ENCODE peak calls at places on chromosomes 12 and 14, in nine cellular contexts. H, I, R, Z, U, Q, E, V and A are unnamed samples.

GRCh38 chr12:50453872-50454271 is 50.9 kb upstream of the DIP2B start:
- DNase-seq in Q (no peak), H (no peak), V (no peak), E (peak; percentile 54), I (no peak), R (no peak), Z (no peak), U (no peak), A (no peak)

GRCh38 chr12:57239587-57240068 is 10.1 kb downstream of the SHMT2 start:
- DNase-seq in Q (peak; percentile 40), R (no peak), I (no peak), E (no peak), U (no peak), V (no peak), Z (no peak), H (no peak), A (no peak)

GRCh38 chr14:102222009-102222575 is 82.4 kb downstream of the WDR20 start:
- DNase-seq in V (no peak), Q (no peak), U (no peak), I (no peak), Z (no peak), E (no peak), H (no peak), R (no peak), A (no peak)

GRCh38 chr12:117100251-117100650 is 1.0 kb upstream of the TESC start:
- DNase-seq in R (no peak), Q (no peak), I (peak; percentile 24), Z (no peak), E (peak; percentile 22), V (no peak), H (peak; percentile 71), U (no peak), A (no peak)

GRCh38 chr12:14567311-14568195 is at the start of gene PLBD1:
- DNase-seq in R (peak; percentile 28), E (peak; percentile 44), Z (no peak), I (peak; percentile 39), Q (no peak), V (peak; percentile 81), U (peak; percentile 37), H (peak; percentile 57), A (no peak)

GRCh38 chr12:26268841-26269553 is 73.6 kb downstream of the SSPN start:
- DNase-seq in V (no peak), Q (no peak), Z (no peak), E (no peak), H (no peak), R (no peak), I (no peak), U (no peak), A (no peak)

GRCh38 chr12:40181490-40181889 is 43.3 kb upstream of the LRRK2 start:
- DNase-seq in H (no peak), Q (no peak), E (no peak), V (no peak), U (no peak), Z (no peak), R (no peak), I (no peak), A (no peak)

GRCh38 chr14:94203473-94204210 is 29.5 kb downstream of the PPP4R4 start:
- DNase-seq in Z (no peak), R (no peak), U (no peak), Q (no peak), E (no peak), I (no peak), V (no peak), H (no peak), A (no peak)

GRCh38 chr14:61577506-61577931 is 117.8 kb upstream of the HIF1A start:
- DNase-seq in E (no peak), V (no peak), R (no peak), H (peak; percentile 69), Z (no peak), I (no peak), U (no peak), Q (peak; percentile 41), A (no peak)

GRCh38 chr14:61573748-61574513 is 121.4 kb upstream of the HIF1A start:
- DNase-seq in Z (no peak), V (no peak), R (no peak), U (no peak), E (peak; percentile 81), H (no peak), I (no peak), Q (peak; percentile 53), A (peak; percentile 48)

GRCh38 chr14:61574514-61574807 is 120.9 kb upstream of the HIF1A start:
- DNase-seq in R (no peak), H (no peak), I (no peak), U (no peak), E (no peak), Q (no peak), V (no peak), Z (no peak), A (no peak)

GRCh38 chr14:61575126-61575525 is 120.2 kb upstream of the HIF1A start:
- DNase-seq in H (no peak), Q (no peak), I (no peak), Z (no peak), R (no peak), E (no peak), V (no peak), U (no peak), A (no peak)

GRCh38 chr14:61575751-61576150 is 119.6 kb upstream of the HIF1A start:
- DNase-seq in E (peak; percentile 65), R (no peak), V (no peak), Z (no peak), I (no peak), Q (peak; percentile 40), U (no peak), H (no peak), A (no peak)
- H3K9me3 ChIP-seq in E (no peaks in the 10 kb centered on the region), R (no peaks in the 10 kb centered on the region), V (no peaks in the 10 kb centered on the region), Z (no peaks in the 10 kb centered on the region), I (no peaks in the 10 kb centered on the region), Q (no peaks in the 10 kb centered on the region), U (no peaks in the 10 kb centered on the region), H (no peaks in the 10 kb centered on the region), A (no peaks in the 10 kb centered on the region)

GRCh38 chr12:79347852-79348251 is 342.9 kb downstream of the PAWR start:
- DNase-seq in Z (no peak), H (no peak), E (no peak), R (no peak), I (no peak), V (no peak), Q (no peak), U (no peak), A (no peak)
- H3K4me3 ChIP-seq in Z (no peak overlapping the region), H (no peak overlapping the region), E (no peak overlapping the region), R (no peak overlapping the region), I (no peak overlapping the region), V (no peak overlapping the region), Q (no peak overlapping the region), U (no peak overlapping the region), A (no peak overlapping the region)

DNA sequence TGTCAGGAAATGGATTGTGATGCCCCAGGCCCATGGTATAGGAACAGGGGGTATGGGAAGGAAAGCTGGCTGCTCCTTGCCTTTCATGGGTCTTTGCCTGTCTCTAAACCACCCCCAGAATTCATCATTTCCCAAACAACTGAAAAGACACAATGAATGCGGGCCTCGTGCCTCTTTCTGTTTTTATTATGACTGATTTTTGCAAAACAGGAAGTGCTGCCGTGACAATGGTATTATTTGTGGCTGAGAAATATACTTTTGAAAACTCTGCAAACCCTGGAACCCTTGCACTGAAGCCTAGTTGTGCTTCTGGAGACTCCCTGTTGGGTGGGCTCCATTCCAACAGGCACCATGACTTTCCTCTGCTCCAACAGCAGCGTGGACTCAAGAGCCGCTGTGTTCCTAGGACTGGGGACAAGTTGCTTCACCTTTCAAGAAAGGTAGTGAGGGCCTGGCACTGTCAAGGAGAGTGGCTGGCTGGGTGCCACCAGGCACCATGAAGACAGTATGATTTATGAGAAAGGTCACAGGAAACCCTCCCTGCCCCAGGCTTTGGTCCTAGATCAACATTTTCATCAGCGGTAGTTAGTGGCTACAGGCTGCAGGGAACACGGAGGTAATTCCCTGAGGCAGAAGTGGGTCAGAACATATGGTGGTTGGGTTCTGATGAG is 4.8 kb upstream of the DGLUCY start:
- DNase-seq in Q (no peak), V (no peak), R (peak; percentile 31), Z (no peak), H (no peak), I (no peak), E (peak; percentile 35), U (peak; percentile 58), A (no peak)
- H3K27ac ChIP-seq in Q (no peak overlapping the region), V (peak overlapping the region; percentile 23), R (peak overlapping the region; percentile 74), Z (peak overlapping the region; percentile 32), H (no peak overlapping the region), I (no peak overlapping the region), E (no peak overlapping the region), U (peak overlapping the region; percentile 45), A (peak overlapping the region; percentile 43)

GRCh38 chr12:68089101-68089500 is 70.4 kb downstream of the IFNG start:
- DNase-seq in U (no peak), E (no peak), Z (no peak), I (no peak), V (no peak), Q (no peak), H (no peak), R (no peak), A (no peak)

GRCh38 chr12:68081561-68081960 is 78.0 kb downstream of the IFNG start:
- DNase-seq in U (no peak), I (no peak), Z (no peak), V (no peak), E (no peak), R (no peak), Q (no peak), H (no peak), A (no peak)

GRCh38 chr12:68080577-68080976 is 79.0 kb downstream of the IFNG start:
- DNase-seq in R (no peak), E (no peak), V (no peak), H (no peak), U (no peak), I (peak; percentile 8), Q (no peak), Z (peak; percentile 7), A (no peak)

GRCh38 chr12:68086019-68086603 is 73.4 kb downstream of the IFNG start:
- DNase-seq in V (no peak), U (no peak), H (no peak), E (no peak), I (no peak), R (no peak), Z (no peak), Q (no peak), A (no peak)
- H3K9me3 ChIP-seq in V (peaks cover 17% of the 10 kb centered on the region), U (no peaks in the 10 kb centered on the region), H (peaks cover 4% of the 10 kb centered on the region), E (peaks cover 12% of the 10 kb centered on the region), I (no peaks in the 10 kb centered on the region), R (no peaks in the 10 kb centered on the region), Z (no peaks in the 10 kb centered on the region), Q (no peaks in the 10 kb centered on the region), A (no peaks in the 10 kb centered on the region)

DNA sequence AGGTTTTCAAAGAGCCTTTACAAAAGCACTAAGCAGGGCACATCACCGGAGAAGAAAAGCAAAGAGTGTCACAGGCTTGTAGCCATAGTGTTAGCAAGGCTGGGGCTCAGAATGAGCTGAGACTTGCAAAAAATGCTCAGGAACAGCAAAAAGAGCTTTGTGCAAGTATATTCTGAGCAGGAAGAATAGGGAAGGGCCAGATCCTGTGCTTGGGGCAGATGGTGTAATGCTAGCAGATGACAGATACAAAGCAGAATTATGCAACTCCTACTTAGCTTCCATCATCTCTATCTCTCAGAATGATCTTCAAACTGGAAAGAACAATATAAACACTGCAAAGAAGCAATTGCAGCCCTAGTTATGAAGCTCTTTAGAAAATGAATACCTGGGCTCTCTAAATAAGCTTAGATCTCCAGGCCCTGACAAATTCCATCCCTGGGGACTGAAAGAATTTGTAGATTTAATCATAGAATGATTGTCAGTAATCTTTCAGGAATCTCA is 23.7 kb upstream of the PARP11 start:
- DNase-seq in I (no peak), U (no peak), R (no peak), Q (no peak), V (no peak), H (no peak), Z (no peak), E (no peak), A (no peak)
- H3K4me3 ChIP-seq in I (no peak overlapping the region), U (no peak overlapping the region), R (no peak overlapping the region), Q (no peak overlapping the region), V (no peak overlapping the region), H (no peak overlapping the region), Z (peak overlapping the region; percentile 0), E (no peak overlapping the region), A (peak overlapping the region; percentile 38)